ENCODE peak calls at places on chromosomes 2 and 18, in eight cellular contexts. W is transverse colon, X is SK-N-SH, J is A549, K is ovary, G is GM12878, O is H1, Y is sigmoid colon. V is an unnamed sample.

GRCh38 chr2:96265349-96265839 is 403 bp downstream of the TMEM127 start:
- DNase-seq in W (peak; percentile 58), X (peak; percentile 88), J (no peak), K (peak; percentile 76), G (no peak), O (peak; percentile 69), Y (peak; percentile 83), V (peak; percentile 88)

GRCh38 chr2:33278245-33278943 is 198.1 kb upstream of the RASGRP3 start:
- DNase-seq in W (no peak), X (no peak), J (no peak), K (no peak), G (no peak), O (no peak), Y (no peak), V (no peak)

GRCh38 chr2:150063432-150063889 is 424.0 kb downstream of the RND3 start:
- DNase-seq in W (no peak), X (no peak), J (no peak), K (no peak), G (no peak), O (no peak), Y (no peak), V (no peak)

GRCh38 chr2:129828829-129829228 is 150.6 kb upstream of the RAB6C start:
- DNase-seq in W (no peak), X (no peak), J (no peak), K (no peak), G (no peak), O (no peak), Y (no peak), V (no peak)

GRCh38 chr18:50610349-50610748 is 50.5 kb downstream of the MAPK4 start:
- DNase-seq in W (no peak), X (no peak), J (peak; percentile 7), K (no peak), G (no peak), O (no peak), Y (no peak), V (no peak)

GRCh38 chr18:22348521-22349316 is 69.0 kb downstream of the CTAGE1 start:
- DNase-seq in W (peak; percentile 75), X (no peak), J (peak; percentile 18), K (peak; percentile 85), G (no peak), O (peak; percentile 68), Y (no peak), V (no peak)

GRCh38 chr2:44456946-44457345 is 95.2 kb downstream of the CAMKMT start:
- DNase-seq in W (no peak), X (no peak), J (no peak), K (no peak), G (no peak), O (no peak), Y (no peak), V (no peak)

GRCh38 chr2:18325118-18325517 is 235.3 kb downstream of the RDH14 start:
- DNase-seq in W (no peak), X (no peak), J (no peak), K (no peak), G (no peak), O (no peak), Y (no peak), V (no peak)

GRCh38 chr2:204437334-204437733 is 107.9 kb upstream of the PARD3B start:
- DNase-seq in W (no peak), X (no peak), J (no peak), K (no peak), G (no peak), O (no peak), Y (no peak), V (no peak)

GRCh38 chr2:42407476-42407875 is 46.5 kb upstream of the COX7A2L start:
- DNase-seq in W (no peak), X (no peak), J (no peak), K (no peak), G (no peak), O (peak; percentile 41), Y (no peak), V (no peak)

GRCh38 chr2:20602803-20603202 is 48.1 kb downstream of the HS1BP3 start:
- DNase-seq in W (no peak), X (no peak), J (no peak), K (no peak), G (no peak), O (no peak), Y (no peak), V (no peak)

GRCh38 chr2:20603791-20604190 is 47.1 kb downstream of the HS1BP3 start:
- DNase-seq in W (peak; percentile 6), X (no peak), J (no peak), K (peak; percentile 18), G (no peak), O (no peak), Y (peak; percentile 58), V (no peak)

GRCh38 chr2:20599001-20599600 is 51.8 kb downstream of the HS1BP3 start:
- DNase-seq in W (peak; percentile 8), X (peak; percentile 69), J (no peak), K (peak; percentile 41), G (no peak), O (no peak), Y (peak; percentile 79), V (peak; percentile 71)

GRCh38 chr2:20599861-20600461 is 50.9 kb downstream of the HS1BP3 start:
- DNase-seq in W (peak; percentile 6), X (no peak), J (no peak), K (peak; percentile 25), G (no peak), O (no peak), Y (peak; percentile 68), V (peak; percentile 37)

GRCh38 chr2:20600756-20601325 is 50.1 kb downstream of the HS1BP3 start:
- DNase-seq in W (no peak), X (no peak), J (no peak), K (no peak), G (no peak), O (no peak), Y (no peak), V (no peak)
- H3K4me1 ChIP-seq in W (peaks cover 20% of the 10 kb centered on the region), X (peaks cover 28% of the 10 kb centered on the region), J (peaks cover 22% of the 10 kb centered on the region), K (peaks cover 23% of the 10 kb centered on the region), G (peaks cover 14% of the 10 kb centered on the region), O (no peaks in the 10 kb centered on the region), Y (peaks cover 67% of the 10 kb centered on the region), V (peaks cover 49% of the 10 kb centered on the region)

GRCh38 chr2:201908901-201909300 is 102.6 kb downstream of the CDK15 start:
- DNase-seq in W (no peak), X (no peak), J (no peak), K (no peak), G (no peak), O (no peak), Y (no peak), V (no peak)

GRCh38 chr2:201911372-201911771 is 105.0 kb downstream of the CDK15 start:
- DNase-seq in W (no peak), X (no peak), J (no peak), K (no peak), G (no peak), O (no peak), Y (no peak), V (no peak)

GRCh38 chr2:201907128-201907886 is 101.0 kb downstream of the CDK15 start:
- DNase-seq in W (no peak), X (no peak), J (no peak), K (no peak), G (no peak), O (no peak), Y (no peak), V (no peak)

GRCh38 chr2:201909348-201909747 is 103.0 kb downstream of the CDK15 start:
- DNase-seq in W (no peak), X (no peak), J (peak; percentile 52), K (no peak), G (no peak), O (no peak), Y (no peak), V (no peak)

DNA sequence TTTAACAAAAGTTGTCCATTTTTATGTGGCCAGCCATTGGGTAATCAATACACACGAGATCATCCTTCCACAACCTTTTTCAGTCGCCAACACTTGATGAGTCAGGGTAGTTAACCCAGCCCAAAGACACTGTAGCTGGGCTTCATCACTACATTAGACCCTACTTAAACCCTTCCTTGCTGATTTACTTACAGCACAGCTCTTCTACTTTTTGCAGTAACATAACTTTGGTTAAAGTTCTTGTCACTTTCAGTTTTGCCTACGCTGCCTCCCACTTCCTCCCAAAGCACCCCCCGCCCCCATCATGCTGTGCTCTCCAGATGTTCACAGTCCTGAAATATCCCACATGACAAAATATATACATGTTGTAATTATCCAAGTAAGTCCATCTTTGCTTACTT is 103.6 kb downstream of the CDK15 start:
- DNase-seq in W (peak; percentile 13), X (no peak), J (no peak), K (no peak), G (peak; percentile 27), O (no peak), Y (no peak), V (no peak)
- TF ChIP-seq EP300 in W (no peak), X (no peak), J (no peak), K (no peak), G (no peak), O (no peak), Y (no peak), V (no peak)

GRCh38 chr18:57791911-57792310 is 11.2 kb downstream of the ATP8B1 start:
- DNase-seq in W (no peak), X (no peak), J (no peak), K (no peak), G (no peak), O (no peak), Y (no peak), V (no peak)
- H3K4me1 ChIP-seq in W (peaks cover 79% of the 10 kb centered on the region), X (no peaks in the 10 kb centered on the region), J (peaks cover 59% of the 10 kb centered on the region), K (peaks cover 3% of the 10 kb centered on the region), G (no peaks in the 10 kb centered on the region), O (no peaks in the 10 kb centered on the region), Y (peaks cover 55% of the 10 kb centered on the region), V (peaks cover 28% of the 10 kb centered on the region)

GRCh38 chr2:158603205-158603604 is 146.5 kb downstream of the PKP4 start:
- DNase-seq in W (no peak), X (no peak), J (no peak), K (no peak), G (no peak), O (no peak), Y (no peak), V (no peak)

GRCh38 chr2:158598856-158599517 is 142.2 kb downstream of the PKP4 start:
- DNase-seq in W (no peak), X (peak; percentile 25), J (no peak), K (no peak), G (no peak), O (no peak), Y (no peak), V (no peak)

GRCh38 chr2:158599609-158600008 is 142.9 kb downstream of the PKP4 start:
- DNase-seq in W (no peak), X (no peak), J (no peak), K (no peak), G (no peak), O (no peak), Y (no peak), V (no peak)

GRCh38 chr2:158602027-158602426 is 145.3 kb downstream of the PKP4 start:
- DNase-seq in W (peak; percentile 57), X (no peak), J (no peak), K (no peak), G (no peak), O (no peak), Y (no peak), V (no peak)

DNA sequence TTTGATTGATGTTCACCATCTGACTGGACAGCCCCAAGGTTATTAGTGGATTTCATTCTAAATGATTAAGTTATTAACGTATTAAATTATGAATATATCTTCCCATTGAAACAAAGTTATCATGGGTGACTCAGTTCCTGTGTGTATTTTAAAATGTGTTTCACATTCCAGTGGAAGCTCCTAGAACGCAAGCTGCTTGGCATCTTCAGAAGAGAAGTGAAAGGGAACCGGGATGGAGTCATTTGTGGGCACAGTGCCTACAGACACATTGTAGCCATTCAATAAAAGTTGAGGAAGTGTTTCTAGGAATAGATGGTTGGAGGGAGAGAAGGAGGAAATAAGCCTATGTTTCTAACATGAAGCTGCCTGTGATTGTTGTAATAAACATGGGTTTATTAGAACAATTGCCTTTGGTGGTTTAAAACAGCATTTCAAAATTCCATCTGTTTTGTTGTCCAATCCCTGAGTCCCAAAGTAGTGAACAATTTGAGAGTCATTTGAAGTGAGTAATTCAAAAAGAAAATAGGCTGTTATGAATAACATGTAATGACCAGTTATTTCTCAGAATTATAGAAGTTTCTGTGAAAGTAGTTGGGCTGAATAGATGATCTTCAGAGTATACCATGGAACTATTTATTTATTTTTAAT is 143.5 kb downstream of the PKP4 start:
- DNase-seq in W (peak; percentile 59), X (no peak), J (peak; percentile 40), K (peak; percentile 34), G (no peak), O (no peak), Y (no peak), V (no peak)
- TF ChIP-seq EP300 in W (no peak), X (peak; percentile 7), J (no peak), K (no peak), G (no peak), O (no peak), Y (no peak), V (no peak)